ENCODE peak calls at places on chromosomes 16 and 17, in nine cellular contexts. One of them, this sample, is unnamed.
A peak's percentile ranks its signal among the peaks of the same experiment; 100 is the strongest.

GRCh38 chr16:5158494-5158893 is 60.9 kb upstream of the EEF2KMT start:
- DNase-seq in cardiac muscle cell: no peak
- DNase-seq in NCI-H1048: no peak
- DNase-seq in lower leg skin: no peak
- DNase-seq in activated CD4-positive, alpha-beta T cell treated with anti-CD3 and anti-CD28 coated beads, Interleukin-2, amount 50 U/mL, for 48 hours: no peak
- DNase-seq in left lobe of liver: no peak
- DNase-seq in ELR: no peak
- DNase-seq in activated CD8-positive, alpha-beta T cell treated with anti-CD3 and anti-CD28 coated beads, Interleukin-2, amount 10 ng/mL, durations not matched to agents 7 days and 5 days: no peak
- DNase-seq in naive thymus-derived CD8-positive, alpha-beta T cell: no peak
- DNase-seq in this sample: no peak

GRCh38 chr16:72886366-72886974 is 161.5 kb downstream of the ZFHX3 start:
- DNase-seq in cardiac muscle cell: no peak
- DNase-seq in NCI-H1048: no peak
- DNase-seq in lower leg skin: no peak
- DNase-seq in activated CD4-positive, alpha-beta T cell treated with anti-CD3 and anti-CD28 coated beads, Interleukin-2, amount 50 U/mL, for 48 hours: no peak
- DNase-seq in left lobe of liver: no peak
- DNase-seq in ELR: no peak
- DNase-seq in activated CD8-positive, alpha-beta T cell treated with anti-CD3 and anti-CD28 coated beads, Interleukin-2, amount 10 ng/mL, durations not matched to agents 7 days and 5 days: no peak
- DNase-seq in naive thymus-derived CD8-positive, alpha-beta T cell: no peak
- DNase-seq in this sample: no peak

GRCh38 chr17:19005442-19005773 is 844 bp upstream of the FAM83G start:
- DNase-seq in cardiac muscle cell: no peak
- DNase-seq in NCI-H1048: no peak
- DNase-seq in lower leg skin: no peak
- DNase-seq in activated CD4-positive, alpha-beta T cell treated with anti-CD3 and anti-CD28 coated beads, Interleukin-2, amount 50 U/mL, for 48 hours: no peak
- DNase-seq in left lobe of liver: no peak
- DNase-seq in ELR: no peak
- DNase-seq in activated CD8-positive, alpha-beta T cell treated with anti-CD3 and anti-CD28 coated beads, Interleukin-2, amount 10 ng/mL, durations not matched to agents 7 days and 5 days: no peak
- DNase-seq in naive thymus-derived CD8-positive, alpha-beta T cell: no peak
- DNase-seq in this sample: no peak

GRCh38 chr17:19978206-19978802 is 676 bp upstream of the AKAP10 start:
- DNase-seq in cardiac muscle cell: no peak
- DNase-seq in NCI-H1048: no peak
- DNase-seq in lower leg skin: no peak
- DNase-seq in activated CD4-positive, alpha-beta T cell treated with anti-CD3 and anti-CD28 coated beads, Interleukin-2, amount 50 U/mL, for 48 hours: peak; percentile 45
- DNase-seq in left lobe of liver: no peak
- DNase-seq in ELR: peak; percentile 14
- DNase-seq in activated CD8-positive, alpha-beta T cell treated with anti-CD3 and anti-CD28 coated beads, Interleukin-2, amount 10 ng/mL, durations not matched to agents 7 days and 5 days: peak; percentile 55
- DNase-seq in naive thymus-derived CD8-positive, alpha-beta T cell: peak; percentile 26
- DNase-seq in this sample: no peak

GRCh38 chr17:17758443-17758842 is 77.2 kb downstream of the RAI1 start:
- DNase-seq in cardiac muscle cell: no peak
- DNase-seq in NCI-H1048: no peak
- DNase-seq in lower leg skin: no peak
- DNase-seq in activated CD4-positive, alpha-beta T cell treated with anti-CD3 and anti-CD28 coated beads, Interleukin-2, amount 50 U/mL, for 48 hours: no peak
- DNase-seq in left lobe of liver: no peak
- DNase-seq in ELR: no peak
- DNase-seq in activated CD8-positive, alpha-beta T cell treated with anti-CD3 and anti-CD28 coated beads, Interleukin-2, amount 10 ng/mL, durations not matched to agents 7 days and 5 days: no peak
- DNase-seq in naive thymus-derived CD8-positive, alpha-beta T cell: no peak
- DNase-seq in this sample: no peak

GRCh38 chr16:13343981-13344380 is 442.6 kb downstream of the SHISA9 start:
- DNase-seq in cardiac muscle cell: no peak
- DNase-seq in NCI-H1048: no peak
- DNase-seq in lower leg skin: no peak
- DNase-seq in activated CD4-positive, alpha-beta T cell treated with anti-CD3 and anti-CD28 coated beads, Interleukin-2, amount 50 U/mL, for 48 hours: no peak
- DNase-seq in left lobe of liver: no peak
- DNase-seq in ELR: no peak
- DNase-seq in activated CD8-positive, alpha-beta T cell treated with anti-CD3 and anti-CD28 coated beads, Interleukin-2, amount 10 ng/mL, durations not matched to agents 7 days and 5 days: no peak
- DNase-seq in naive thymus-derived CD8-positive, alpha-beta T cell: no peak
- DNase-seq in this sample: no peak

GRCh38 chr17:8151641-8152111 is 528 bp downstream of the PER1 start:
- DNase-seq in cardiac muscle cell: peak; percentile 56
- DNase-seq in NCI-H1048: no peak
- DNase-seq in lower leg skin: peak; percentile 88
- DNase-seq in activated CD4-positive, alpha-beta T cell treated with anti-CD3 and anti-CD28 coated beads, Interleukin-2, amount 50 U/mL, for 48 hours: peak; percentile 56
- DNase-seq in left lobe of liver: peak; percentile 81
- DNase-seq in ELR: peak; percentile 78
- DNase-seq in activated CD8-positive, alpha-beta T cell treated with anti-CD3 and anti-CD28 coated beads, Interleukin-2, amount 10 ng/mL, durations not matched to agents 7 days and 5 days: no peak
- DNase-seq in naive thymus-derived CD8-positive, alpha-beta T cell: peak; percentile 67
- DNase-seq in this sample: no peak

GRCh38 chr16:25031441-25032307 is 16.5 kb upstream of the ARHGAP17 start:
- DNase-seq in cardiac muscle cell: peak; percentile 96
- DNase-seq in NCI-H1048: peak; percentile 80
- DNase-seq in lower leg skin: peak; percentile 92
- DNase-seq in activated CD4-positive, alpha-beta T cell treated with anti-CD3 and anti-CD28 coated beads, Interleukin-2, amount 50 U/mL, for 48 hours: peak; percentile 90
- DNase-seq in left lobe of liver: peak; percentile 92
- DNase-seq in ELR: peak; percentile 98
- DNase-seq in activated CD8-positive, alpha-beta T cell treated with anti-CD3 and anti-CD28 coated beads, Interleukin-2, amount 10 ng/mL, durations not matched to agents 7 days and 5 days: peak; percentile 96
- DNase-seq in naive thymus-derived CD8-positive, alpha-beta T cell: peak; percentile 94
- DNase-seq in this sample: peak; percentile 92

GRCh38 chr16:69273009-69273408 is 38.1 kb upstream of the VPS4A start:
- DNase-seq in cardiac muscle cell: no peak
- DNase-seq in NCI-H1048: no peak
- DNase-seq in lower leg skin: no peak
- DNase-seq in activated CD4-positive, alpha-beta T cell treated with anti-CD3 and anti-CD28 coated beads, Interleukin-2, amount 50 U/mL, for 48 hours: no peak
- DNase-seq in left lobe of liver: no peak
- DNase-seq in ELR: peak; percentile 79
- DNase-seq in activated CD8-positive, alpha-beta T cell treated with anti-CD3 and anti-CD28 coated beads, Interleukin-2, amount 10 ng/mL, durations not matched to agents 7 days and 5 days: no peak
- DNase-seq in naive thymus-derived CD8-positive, alpha-beta T cell: no peak
- DNase-seq in this sample: no peak

GRCh38 chr17:7833795-7834553 is at the start of gene KDM6B:
- DNase-seq in cardiac muscle cell: peak; percentile 96
- DNase-seq in NCI-H1048: peak; percentile 68
- DNase-seq in lower leg skin: peak; percentile 94
- DNase-seq in activated CD4-positive, alpha-beta T cell treated with anti-CD3 and anti-CD28 coated beads, Interleukin-2, amount 50 U/mL, for 48 hours: peak; percentile 93
- DNase-seq in left lobe of liver: peak; percentile 93
- DNase-seq in ELR: peak; percentile 94
- DNase-seq in activated CD8-positive, alpha-beta T cell treated with anti-CD3 and anti-CD28 coated beads, Interleukin-2, amount 10 ng/mL, durations not matched to agents 7 days and 5 days: peak; percentile 92
- DNase-seq in naive thymus-derived CD8-positive, alpha-beta T cell: peak; percentile 91
- DNase-seq in this sample: no peak

GRCh38 chr17:72860778-72861177 is 231.7 kb downstream of the SLC39A11 start:
- DNase-seq in cardiac muscle cell: no peak
- DNase-seq in NCI-H1048: no peak
- DNase-seq in lower leg skin: no peak
- DNase-seq in activated CD4-positive, alpha-beta T cell treated with anti-CD3 and anti-CD28 coated beads, Interleukin-2, amount 50 U/mL, for 48 hours: no peak
- DNase-seq in left lobe of liver: no peak
- DNase-seq in ELR: no peak
- DNase-seq in activated CD8-positive, alpha-beta T cell treated with anti-CD3 and anti-CD28 coated beads, Interleukin-2, amount 10 ng/mL, durations not matched to agents 7 days and 5 days: no peak
- DNase-seq in naive thymus-derived CD8-positive, alpha-beta T cell: no peak
- DNase-seq in this sample: no peak

GRCh38 chr17:16417399-16417798 is 2.0 kb downstream of the TRPV2 start:
- DNase-seq in cardiac muscle cell: no peak
- DNase-seq in NCI-H1048: no peak
- DNase-seq in lower leg skin: no peak
- DNase-seq in activated CD4-positive, alpha-beta T cell treated with anti-CD3 and anti-CD28 coated beads, Interleukin-2, amount 50 U/mL, for 48 hours: no peak
- DNase-seq in left lobe of liver: no peak
- DNase-seq in ELR: no peak
- DNase-seq in activated CD8-positive, alpha-beta T cell treated with anti-CD3 and anti-CD28 coated beads, Interleukin-2, amount 10 ng/mL, durations not matched to agents 7 days and 5 days: no peak
- DNase-seq in naive thymus-derived CD8-positive, alpha-beta T cell: no peak
- DNase-seq in this sample: no peak

GRCh38 chr16:84562174-84562815 is 55.6 kb downstream of the COTL1 start:
- DNase-seq in cardiac muscle cell: no peak
- DNase-seq in NCI-H1048: no peak
- DNase-seq in lower leg skin: no peak
- DNase-seq in activated CD4-positive, alpha-beta T cell treated with anti-CD3 and anti-CD28 coated beads, Interleukin-2, amount 50 U/mL, for 48 hours: no peak
- DNase-seq in left lobe of liver: no peak
- DNase-seq in ELR: no peak
- DNase-seq in activated CD8-positive, alpha-beta T cell treated with anti-CD3 and anti-CD28 coated beads, Interleukin-2, amount 10 ng/mL, durations not matched to agents 7 days and 5 days: no peak
- DNase-seq in naive thymus-derived CD8-positive, alpha-beta T cell: no peak
- DNase-seq in this sample: no peak

GRCh38 chr16:31329671-31330552 is 25.1 kb upstream of the ITGAX start:
- DNase-seq in cardiac muscle cell: no peak
- DNase-seq in NCI-H1048: no peak
- DNase-seq in lower leg skin: no peak
- DNase-seq in activated CD4-positive, alpha-beta T cell treated with anti-CD3 and anti-CD28 coated beads, Interleukin-2, amount 50 U/mL, for 48 hours: no peak
- DNase-seq in left lobe of liver: no peak
- DNase-seq in ELR: no peak
- DNase-seq in activated CD8-positive, alpha-beta T cell treated with anti-CD3 and anti-CD28 coated beads, Interleukin-2, amount 10 ng/mL, durations not matched to agents 7 days and 5 days: no peak
- DNase-seq in naive thymus-derived CD8-positive, alpha-beta T cell: no peak
- DNase-seq in this sample: no peak

GRCh38 chr16:67562526-67562917 is at the start of gene CTCF:
- DNase-seq in cardiac muscle cell: peak; percentile 92
- DNase-seq in NCI-H1048: peak; percentile 32
- DNase-seq in lower leg skin: peak; percentile 67
- DNase-seq in activated CD4-positive, alpha-beta T cell treated with anti-CD3 and anti-CD28 coated beads, Interleukin-2, amount 50 U/mL, for 48 hours: peak; percentile 83
- DNase-seq in left lobe of liver: peak; percentile 88
- DNase-seq in ELR: peak; percentile 89
- DNase-seq in activated CD8-positive, alpha-beta T cell treated with anti-CD3 and anti-CD28 coated beads, Interleukin-2, amount 10 ng/mL, durations not matched to agents 7 days and 5 days: peak; percentile 85
- DNase-seq in naive thymus-derived CD8-positive, alpha-beta T cell: no peak
- DNase-seq in this sample: no peak

GRCh38 chr16:586645-587590 is 2.9 kb upstream of the RAB40C start:
- DNase-seq in cardiac muscle cell: no peak
- DNase-seq in NCI-H1048: no peak
- DNase-seq in lower leg skin: no peak
- DNase-seq in activated CD4-positive, alpha-beta T cell treated with anti-CD3 and anti-CD28 coated beads, Interleukin-2, amount 50 U/mL, for 48 hours: no peak
- DNase-seq in left lobe of liver: peak; percentile 88
- DNase-seq in ELR: no peak
- DNase-seq in activated CD8-positive, alpha-beta T cell treated with anti-CD3 and anti-CD28 coated beads, Interleukin-2, amount 10 ng/mL, durations not matched to agents 7 days and 5 days: no peak
- DNase-seq in naive thymus-derived CD8-positive, alpha-beta T cell: no peak
- DNase-seq in this sample: no peak

GRCh38 chr17:14033166-14033565 is 36.1 kb upstream of the COX10 start:
- DNase-seq in cardiac muscle cell: no peak
- DNase-seq in NCI-H1048: no peak
- DNase-seq in lower leg skin: no peak
- DNase-seq in activated CD4-positive, alpha-beta T cell treated with anti-CD3 and anti-CD28 coated beads, Interleukin-2, amount 50 U/mL, for 48 hours: no peak
- DNase-seq in left lobe of liver: no peak
- DNase-seq in ELR: no peak
- DNase-seq in activated CD8-positive, alpha-beta T cell treated with anti-CD3 and anti-CD28 coated beads, Interleukin-2, amount 10 ng/mL, durations not matched to agents 7 days and 5 days: no peak
- DNase-seq in naive thymus-derived CD8-positive, alpha-beta T cell: no peak
- DNase-seq in this sample: no peak

GRCh38 chr16:85969159-85969558 is 70.2 kb downstream of the IRF8 start:
- DNase-seq in cardiac muscle cell: no peak
- DNase-seq in NCI-H1048: no peak
- DNase-seq in lower leg skin: no peak
- DNase-seq in activated CD4-positive, alpha-beta T cell treated with anti-CD3 and anti-CD28 coated beads, Interleukin-2, amount 50 U/mL, for 48 hours: no peak
- DNase-seq in left lobe of liver: no peak
- DNase-seq in ELR: peak; percentile 19
- DNase-seq in activated CD8-positive, alpha-beta T cell treated with anti-CD3 and anti-CD28 coated beads, Interleukin-2, amount 10 ng/mL, durations not matched to agents 7 days and 5 days: no peak
- DNase-seq in naive thymus-derived CD8-positive, alpha-beta T cell: no peak
- DNase-seq in this sample: no peak

GRCh38 chr17:28745052-28745776 is 1.4 kb downstream of the TRAF4 start:
- DNase-seq in cardiac muscle cell: peak; percentile 66
- DNase-seq in NCI-H1048: no peak
- DNase-seq in lower leg skin: no peak
- DNase-seq in activated CD4-positive, alpha-beta T cell treated with anti-CD3 and anti-CD28 coated beads, Interleukin-2, amount 50 U/mL, for 48 hours: no peak
- DNase-seq in left lobe of liver: no peak
- DNase-seq in ELR: peak; percentile 69
- DNase-seq in activated CD8-positive, alpha-beta T cell treated with anti-CD3 and anti-CD28 coated beads, Interleukin-2, amount 10 ng/mL, durations not matched to agents 7 days and 5 days: peak; percentile 57
- DNase-seq in naive thymus-derived CD8-positive, alpha-beta T cell: peak; percentile 35
- DNase-seq in this sample: no peak

GRCh38 chr17:48215583-48216139 is 108.1 kb downstream of the SNX11 start:
- DNase-seq in cardiac muscle cell: no peak
- DNase-seq in NCI-H1048: no peak
- DNase-seq in lower leg skin: no peak
- DNase-seq in activated CD4-positive, alpha-beta T cell treated with anti-CD3 and anti-CD28 coated beads, Interleukin-2, amount 50 U/mL, for 48 hours: no peak
- DNase-seq in left lobe of liver: no peak
- DNase-seq in ELR: peak; percentile 82
- DNase-seq in activated CD8-positive, alpha-beta T cell treated with anti-CD3 and anti-CD28 coated beads, Interleukin-2, amount 10 ng/mL, durations not matched to agents 7 days and 5 days: no peak
- DNase-seq in naive thymus-derived CD8-positive, alpha-beta T cell: no peak
- DNase-seq in this sample: no peak

GRCh38 chr17:34998205-34998604 is 17.9 kb downstream of the LIG3 start:
- DNase-seq in cardiac muscle cell: peak; percentile 64
- DNase-seq in NCI-H1048: no peak
- DNase-seq in lower leg skin: peak; percentile 42
- DNase-seq in activated CD4-positive, alpha-beta T cell treated with anti-CD3 and anti-CD28 coated beads, Interleukin-2, amount 50 U/mL, for 48 hours: peak; percentile 84
- DNase-seq in left lobe of liver: peak; percentile 78
- DNase-seq in ELR: peak; percentile 77
- DNase-seq in activated CD8-positive, alpha-beta T cell treated with anti-CD3 and anti-CD28 coated beads, Interleukin-2, amount 10 ng/mL, durations not matched to agents 7 days and 5 days: peak; percentile 84
- DNase-seq in naive thymus-derived CD8-positive, alpha-beta T cell: peak; percentile 78
- DNase-seq in this sample: no peak

GRCh38 chr16:78638371-78638770 is 538.9 kb downstream of the WWOX start:
- DNase-seq in cardiac muscle cell: peak; percentile 65
- DNase-seq in NCI-H1048: no peak
- DNase-seq in lower leg skin: no peak
- DNase-seq in activated CD4-positive, alpha-beta T cell treated with anti-CD3 and anti-CD28 coated beads, Interleukin-2, amount 50 U/mL, for 48 hours: no peak
- DNase-seq in left lobe of liver: no peak
- DNase-seq in ELR: no peak
- DNase-seq in activated CD8-positive, alpha-beta T cell treated with anti-CD3 and anti-CD28 coated beads, Interleukin-2, amount 10 ng/mL, durations not matched to agents 7 days and 5 days: no peak
- DNase-seq in naive thymus-derived CD8-positive, alpha-beta T cell: no peak
- DNase-seq in this sample: no peak

GRCh38 chr16:54585094-54585493 is 298.5 kb upstream of the IRX3 start:
- DNase-seq in cardiac muscle cell: no peak
- DNase-seq in NCI-H1048: no peak
- DNase-seq in lower leg skin: no peak
- DNase-seq in activated CD4-positive, alpha-beta T cell treated with anti-CD3 and anti-CD28 coated beads, Interleukin-2, amount 50 U/mL, for 48 hours: no peak
- DNase-seq in left lobe of liver: no peak
- DNase-seq in ELR: no peak
- DNase-seq in activated CD8-positive, alpha-beta T cell treated with anti-CD3 and anti-CD28 coated beads, Interleukin-2, amount 10 ng/mL, durations not matched to agents 7 days and 5 days: no peak
- DNase-seq in naive thymus-derived CD8-positive, alpha-beta T cell: no peak
- DNase-seq in this sample: no peak

GRCh38 chr16:14215941-14216340 is 144.8 kb downstream of the MRTFB start:
- DNase-seq in cardiac muscle cell: no peak
- DNase-seq in NCI-H1048: no peak
- DNase-seq in lower leg skin: no peak
- DNase-seq in activated CD4-positive, alpha-beta T cell treated with anti-CD3 and anti-CD28 coated beads, Interleukin-2, amount 50 U/mL, for 48 hours: no peak
- DNase-seq in left lobe of liver: no peak
- DNase-seq in ELR: no peak
- DNase-seq in activated CD8-positive, alpha-beta T cell treated with anti-CD3 and anti-CD28 coated beads, Interleukin-2, amount 10 ng/mL, durations not matched to agents 7 days and 5 days: no peak
- DNase-seq in naive thymus-derived CD8-positive, alpha-beta T cell: no peak
- DNase-seq in this sample: no peak

GRCh38 chr16:88508376-88508867 is 55.3 kb downstream of the ZFPM1 start:
- DNase-seq in cardiac muscle cell: no peak
- DNase-seq in NCI-H1048: no peak
- DNase-seq in lower leg skin: no peak
- DNase-seq in activated CD4-positive, alpha-beta T cell treated with anti-CD3 and anti-CD28 coated beads, Interleukin-2, amount 50 U/mL, for 48 hours: no peak
- DNase-seq in left lobe of liver: no peak
- DNase-seq in ELR: no peak
- DNase-seq in activated CD8-positive, alpha-beta T cell treated with anti-CD3 and anti-CD28 coated beads, Interleukin-2, amount 10 ng/mL, durations not matched to agents 7 days and 5 days: no peak
- DNase-seq in naive thymus-derived CD8-positive, alpha-beta T cell: no peak
- DNase-seq in this sample: no peak

GRCh38 chr17:37759014-37759637 is 14.3 kb upstream of the HNF1B start:
- DNase-seq in cardiac muscle cell: no peak
- DNase-seq in NCI-H1048: no peak
- DNase-seq in lower leg skin: no peak
- DNase-seq in activated CD4-positive, alpha-beta T cell treated with anti-CD3 and anti-CD28 coated beads, Interleukin-2, amount 50 U/mL, for 48 hours: no peak
- DNase-seq in left lobe of liver: peak; percentile 70
- DNase-seq in ELR: no peak
- DNase-seq in activated CD8-positive, alpha-beta T cell treated with anti-CD3 and anti-CD28 coated beads, Interleukin-2, amount 10 ng/mL, durations not matched to agents 7 days and 5 days: no peak
- DNase-seq in naive thymus-derived CD8-positive, alpha-beta T cell: no peak
- DNase-seq in this sample: no peak

GRCh38 chr17:18044609-18045008 is 5.4 kb downstream of the GID4 start:
- DNase-seq in cardiac muscle cell: no peak
- DNase-seq in NCI-H1048: no peak
- DNase-seq in lower leg skin: no peak
- DNase-seq in activated CD4-positive, alpha-beta T cell treated with anti-CD3 and anti-CD28 coated beads, Interleukin-2, amount 50 U/mL, for 48 hours: no peak
- DNase-seq in left lobe of liver: no peak
- DNase-seq in ELR: no peak
- DNase-seq in activated CD8-positive, alpha-beta T cell treated with anti-CD3 and anti-CD28 coated beads, Interleukin-2, amount 10 ng/mL, durations not matched to agents 7 days and 5 days: no peak
- DNase-seq in naive thymus-derived CD8-positive, alpha-beta T cell: no peak
- DNase-seq in this sample: no peak

GRCh38 chr17:27768858-27769410 is 31.4 kb downstream of the NOS2 start:
- DNase-seq in cardiac muscle cell: no peak
- DNase-seq in NCI-H1048: no peak
- DNase-seq in lower leg skin: no peak
- DNase-seq in activated CD4-positive, alpha-beta T cell treated with anti-CD3 and anti-CD28 coated beads, Interleukin-2, amount 50 U/mL, for 48 hours: no peak
- DNase-seq in left lobe of liver: no peak
- DNase-seq in ELR: no peak
- DNase-seq in activated CD8-positive, alpha-beta T cell treated with anti-CD3 and anti-CD28 coated beads, Interleukin-2, amount 10 ng/mL, durations not matched to agents 7 days and 5 days: no peak
- DNase-seq in naive thymus-derived CD8-positive, alpha-beta T cell: no peak
- DNase-seq in this sample: no peak

GRCh38 chr17:80901319-80901718 is 90.3 kb upstream of the CHMP6 start:
- DNase-seq in cardiac muscle cell: no peak
- DNase-seq in NCI-H1048: no peak
- DNase-seq in lower leg skin: no peak
- DNase-seq in activated CD4-positive, alpha-beta T cell treated with anti-CD3 and anti-CD28 coated beads, Interleukin-2, amount 50 U/mL, for 48 hours: peak; percentile 31
- DNase-seq in left lobe of liver: no peak
- DNase-seq in ELR: no peak
- DNase-seq in activated CD8-positive, alpha-beta T cell treated with anti-CD3 and anti-CD28 coated beads, Interleukin-2, amount 10 ng/mL, durations not matched to agents 7 days and 5 days: no peak
- DNase-seq in naive thymus-derived CD8-positive, alpha-beta T cell: no peak
- DNase-seq in this sample: no peak

GRCh38 chr16:69754469-69755310 is at the start of gene NOB1:
- DNase-seq in cardiac muscle cell: peak; percentile 98
- DNase-seq in NCI-H1048: peak; percentile 84
- DNase-seq in lower leg skin: peak; percentile 93
- DNase-seq in activated CD4-positive, alpha-beta T cell treated with anti-CD3 and anti-CD28 coated beads, Interleukin-2, amount 50 U/mL, for 48 hours: peak; percentile 96
- DNase-seq in left lobe of liver: peak; percentile 97
- DNase-seq in ELR: peak; percentile 96
- DNase-seq in activated CD8-positive, alpha-beta T cell treated with anti-CD3 and anti-CD28 coated beads, Interleukin-2, amount 10 ng/mL, durations not matched to agents 7 days and 5 days: peak; percentile 97
- DNase-seq in naive thymus-derived CD8-positive, alpha-beta T cell: peak; percentile 97
- DNase-seq in this sample: peak; percentile 70

GRCh38 chr16:67456383-67457140 is 24.4 kb downstream of the ATP6V0D1 start:
- DNase-seq in cardiac muscle cell: no peak
- DNase-seq in NCI-H1048: no peak
- DNase-seq in lower leg skin: no peak
- DNase-seq in activated CD4-positive, alpha-beta T cell treated with anti-CD3 and anti-CD28 coated beads, Interleukin-2, amount 50 U/mL, for 48 hours: no peak
- DNase-seq in left lobe of liver: no peak
- DNase-seq in ELR: peak; percentile 46
- DNase-seq in activated CD8-positive, alpha-beta T cell treated with anti-CD3 and anti-CD28 coated beads, Interleukin-2, amount 10 ng/mL, durations not matched to agents 7 days and 5 days: no peak
- DNase-seq in naive thymus-derived CD8-positive, alpha-beta T cell: no peak
- DNase-seq in this sample: no peak

This sample was measured in SK-N-MC.